ENCODE peak calls at places on chromosome 2, in eight cellular contexts. H is left ventricle myocardium inferior, A is WERI-Rb-1, W is upper lobe of left lung, L is astrocyte of the spinal cord, O is brain microvascular endothelial cell, Q is sigmoid colon, F is HL-60. X is an unnamed sample.

GRCh38 chr2:223598994-223599645 is 3.0 kb downstream of the SCG2 start:
- DNase-seq in H (no peak), A (no peak), W (no peak), L (peak; percentile 94), O (peak; percentile 83), Q (no peak), F (no peak), X (no peak)

GRCh38 chr2:2012505-2012904 is 268.2 kb upstream of the PXDN start:
- DNase-seq in H (peak; percentile 16), A (no peak), W (no peak), L (peak; percentile 36), O (peak; percentile 75), Q (no peak), F (no peak), X (no peak)

GRCh38 chr2:64359892-64360657 is 93.9 kb upstream of the LGALSL start:
- DNase-seq in H (peak; percentile 58), A (no peak), W (peak; percentile 82), L (peak; percentile 93), O (peak; percentile 97), Q (peak; percentile 90), F (no peak), X (no peak)

GRCh38 chr2:25543939-25544338 is 129.4 kb downstream of the DTNB start:
- DNase-seq in H (no peak), A (no peak), W (no peak), L (no peak), O (no peak), Q (no peak), F (no peak), X (no peak)

GRCh38 chr2:120769076-120769786 is 33.6 kb downstream of the GLI2 start:
- DNase-seq in H (peak; percentile 5), A (no peak), W (no peak), L (no peak), O (no peak), Q (peak; percentile 46), F (no peak), X (peak; percentile 63)

GRCh38 chr2:7034313-7034712 is 117.1 kb downstream of the RNF144A start:
- DNase-seq in H (no peak), A (peak; percentile 56), W (no peak), L (peak; percentile 29), O (peak; percentile 15), Q (peak; percentile 64), F (no peak), X (no peak)

GRCh38 chr2:126881591-126881990 is 17.1 kb upstream of the TEX51 start:
- DNase-seq in H (no peak), A (no peak), W (no peak), L (no peak), O (no peak), Q (peak; percentile 41), F (no peak), X (no peak)

GRCh38 chr2:18763338-18763737 is 174.0 kb upstream of the NT5C1B start:
- DNase-seq in H (no peak), A (no peak), W (no peak), L (peak; percentile 56), O (peak; percentile 50), Q (no peak), F (no peak), X (no peak)

GRCh38 chr2:201984800-201985525 is 48.7 kb upstream of the FZD7 start:
- DNase-seq in H (no peak), A (no peak), W (no peak), L (no peak), O (no peak), Q (peak; percentile 68), F (peak; percentile 51), X (no peak)

GRCh38 chr2:99507964-99508818 is 18.4 kb upstream of the REV1 start:
- DNase-seq in H (no peak), A (no peak), W (peak; percentile 74), L (no peak), O (no peak), Q (no peak), F (no peak), X (no peak)

GRCh38 chr2:64454316-64455030 is 511 bp downstream of the LGALSL start:
- DNase-seq in H (peak; percentile 61), A (peak; percentile 85), W (peak; percentile 56), L (peak; percentile 29), O (no peak), Q (peak; percentile 83), F (peak; percentile 29), X (peak; percentile 86)

GRCh38 chr2:181528441-181528840 is 71.3 kb downstream of the ITGA4 start:
- DNase-seq in H (no peak), A (no peak), W (no peak), L (no peak), O (no peak), Q (no peak), F (no peak), X (no peak)

GRCh38 chr2:160783481-160783880 is 289.9 kb upstream of the RBMS1 start:
- DNase-seq in H (no peak), A (no peak), W (no peak), L (no peak), O (no peak), Q (no peak), F (no peak), X (no peak)

GRCh38 chr2:39416172-39416571 is 20.9 kb downstream of the MAP4K3 start:
- DNase-seq in H (no peak), A (no peak), W (no peak), L (peak; percentile 28), O (no peak), Q (no peak), F (no peak), X (no peak)

GRCh38 chr2:233456111-233456510 is 101.8 kb downstream of the DGKD start:
- DNase-seq in H (no peak), A (no peak), W (no peak), L (no peak), O (no peak), Q (peak; percentile 21), F (no peak), X (peak; percentile 51)

GRCh38 chr2:42622943-42623676 is 54.7 kb downstream of the MTA3 start:
- DNase-seq in H (no peak), A (no peak), W (no peak), L (no peak), O (no peak), Q (no peak), F (no peak), X (no peak)

DNA sequence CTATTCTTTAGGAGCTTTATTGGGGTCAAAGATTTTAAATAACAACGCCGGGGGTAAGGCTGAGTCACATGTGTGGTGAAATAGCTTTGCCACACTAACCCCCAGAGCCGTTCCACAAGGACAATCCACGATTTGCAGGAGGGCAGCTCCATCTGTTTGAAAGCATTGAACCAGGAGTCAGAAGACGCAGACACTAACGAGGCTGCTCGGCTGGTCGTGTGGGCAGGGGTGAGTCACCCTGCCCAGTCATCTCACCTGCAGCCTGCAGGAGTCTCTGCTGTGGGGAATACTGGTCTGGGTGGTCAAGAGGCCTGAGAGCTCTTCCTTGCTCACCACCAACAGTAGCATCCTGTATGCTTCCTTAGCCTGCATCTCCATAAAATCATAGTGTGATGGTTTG is 149.2 kb upstream of the NCK2 start:
- DNase-seq in H (no peak), A (no peak), W (no peak), L (no peak), O (no peak), Q (no peak), F (no peak), X (no peak)
- TF ChIP-seq CTCF in H (no peak), A (no peak), W (no peak), L (no peak), O (peak; percentile 6), Q (no peak), F (no peak), X (no peak)

DNA sequence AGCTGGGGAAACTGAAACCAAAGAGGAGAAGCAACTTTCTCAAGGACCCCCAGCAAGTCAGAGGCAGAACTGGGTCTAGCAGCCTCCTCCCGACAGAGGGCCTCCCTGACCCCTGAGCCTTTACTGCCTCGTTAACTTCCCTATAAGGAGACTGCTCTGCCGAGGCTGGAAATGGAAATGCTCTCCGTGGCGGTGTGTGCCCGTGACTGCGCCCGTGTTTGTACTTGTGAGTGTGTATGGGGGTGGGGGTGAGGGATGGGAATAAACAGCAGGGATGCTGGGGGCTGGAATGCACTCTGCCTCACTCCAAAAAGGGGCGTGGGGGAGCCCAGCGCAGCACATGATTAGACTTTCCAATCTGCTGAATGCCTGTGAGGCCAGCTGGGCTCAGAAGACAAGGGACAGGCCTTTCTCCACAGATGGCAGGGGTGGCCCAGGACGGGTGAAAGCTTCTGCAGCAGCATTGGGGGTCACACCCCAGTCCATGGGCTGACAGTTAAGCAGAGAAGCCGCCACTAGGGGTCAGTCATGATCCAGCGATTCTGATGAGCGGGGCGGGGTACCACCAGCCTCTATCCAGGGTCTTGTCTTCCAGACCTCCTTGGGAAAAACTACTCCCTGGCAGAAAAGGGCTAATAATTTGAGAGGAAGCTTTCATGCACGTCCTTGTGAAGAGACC is 26.8 kb downstream of the MPHOSPH10 start:
- DNase-seq in H (peak; percentile 30), A (peak; percentile 86), W (peak; percentile 37), L (peak; percentile 13), O (peak; percentile 24), Q (peak; percentile 76), F (peak; percentile 42), X (no peak)
- TF ChIP-seq CTCF in H (peak; percentile 72), A (peak; percentile 93), W (peak; percentile 57), L (peak; percentile 75), O (peak; percentile 83), Q (peak; percentile 53), F (peak; percentile 52), X (peak; percentile 84)

DNA sequence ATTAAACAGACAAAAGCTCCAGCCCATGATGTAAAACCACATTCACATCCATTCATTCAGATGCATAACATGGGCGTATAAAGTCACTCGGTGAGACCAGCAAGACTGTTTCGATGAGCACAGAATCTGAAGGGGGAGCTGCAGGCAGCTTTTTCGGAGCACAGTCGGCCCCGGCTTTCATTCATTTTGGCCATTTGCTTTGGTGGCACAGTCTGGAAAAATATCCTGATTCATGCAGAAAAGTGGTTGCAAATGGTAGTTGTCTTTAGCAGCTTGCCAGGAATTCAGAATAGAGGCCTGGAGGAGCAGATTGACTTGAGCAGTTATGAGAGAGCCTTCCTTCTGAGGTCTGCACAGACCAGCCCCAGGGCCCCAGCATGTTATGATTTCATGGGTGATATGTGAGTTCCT is 11.2 kb downstream of the ARID5A start:
- DNase-seq in H (no peak), A (no peak), W (no peak), L (peak; percentile 76), O (peak; percentile 55), Q (peak; percentile 32), F (no peak), X (peak; percentile 54)
- TF ChIP-seq CTCF in H (no peak), A (no peak), W (no peak), L (peak; percentile 20), O (peak; percentile 35), Q (no peak), F (no peak), X (peak; percentile 73)

DNA sequence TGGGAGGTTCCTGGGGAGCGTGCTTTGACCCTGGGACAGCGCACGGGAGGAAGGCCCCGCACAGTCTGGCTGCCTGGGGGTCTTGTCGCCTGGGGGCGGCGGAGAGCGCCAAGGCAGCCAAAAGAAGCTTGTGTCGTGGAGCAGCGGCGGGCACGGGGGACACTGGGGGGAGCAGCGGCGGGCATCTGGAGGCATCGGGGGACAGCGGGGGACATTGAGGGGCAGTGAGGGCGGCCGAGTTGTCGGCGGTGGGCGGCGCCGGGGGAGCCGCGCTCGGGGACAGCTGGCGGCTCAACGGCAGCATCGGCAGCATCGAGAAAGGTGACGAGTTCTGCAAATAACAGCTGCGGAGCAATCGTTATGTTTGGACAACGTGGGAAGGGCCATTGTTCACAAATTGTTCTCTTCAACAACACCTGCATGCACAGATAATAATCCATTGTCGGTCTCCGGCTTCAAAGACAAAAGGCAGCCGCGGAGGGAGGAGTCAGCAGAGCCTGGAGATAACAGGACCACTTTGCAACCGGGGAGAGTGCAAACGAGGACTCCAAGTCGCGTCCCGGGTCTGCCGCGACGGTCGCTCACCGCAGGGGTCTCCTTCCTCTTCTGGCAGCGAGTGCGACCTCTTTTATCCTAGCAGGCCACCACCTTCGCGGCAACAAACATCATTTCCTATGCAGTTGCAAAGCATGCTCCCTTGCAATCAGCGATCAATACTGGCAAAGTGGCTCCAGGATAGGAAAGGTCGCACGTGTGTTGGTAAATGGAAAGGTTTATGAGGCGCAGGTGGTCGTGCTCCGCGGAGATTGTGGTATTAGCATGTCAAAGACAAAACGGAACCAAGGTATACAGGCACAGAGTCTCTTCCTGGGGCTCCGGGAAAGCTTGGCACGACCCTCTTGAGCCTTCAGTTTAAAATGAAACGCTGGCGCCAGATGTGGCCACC is 132.3 kb upstream of the DLX2 start:
- DNase-seq in H (no peak), A (peak; percentile 25), W (no peak), L (no peak), O (no peak), Q (no peak), F (peak; percentile 12), X (no peak)
- TF ChIP-seq CTCF in H (no peak), A (no peak), W (no peak), L (peak; percentile 11), O (peak; percentile 15), Q (no peak), F (no peak), X (no peak)